ENCODE peak calls at places on chromosomes 4 and X, in six cellular contexts. A is glutamatergic neuron, N is H9, O is D721Med, G is neural crest cell, L is tibial artery. K is an unnamed sample.
A peak's percentile ranks its signal among the peaks of the same experiment; 100 is the strongest.

GRCh38 chr4:174435981-174436776 is 86.1 kb downstream of the HPGD start:
- DNase-seq in A (no peak), N (no peak), O (no peak), G (no peak), L (no peak), K (no peak)

GRCh38 chr4:148923881-148924280 is 481.7 kb upstream of the NR3C2 start:
- DNase-seq in A (no peak), N (no peak), O (no peak), G (no peak), L (no peak), K (no peak)

GRCh38 chr4:100117749-100118148 is 72.5 kb downstream of the DDIT4L start:
- DNase-seq in A (no peak), N (no peak), O (no peak), G (no peak), L (no peak), K (no peak)

GRCh38 chr4:162061214-162061613 is 102.6 kb downstream of the FSTL5 start:
- DNase-seq in A (no peak), N (peak; percentile 34), O (no peak), G (no peak), L (no peak), K (no peak)

GRCh38 chr4:4761128-4761991 is 98.1 kb upstream of the MSX1 start:
- DNase-seq in A (no peak), N (peak; percentile 79), O (no peak), G (peak; percentile 28), L (no peak), K (peak; percentile 30)

GRCh38 chr4:41256740-41257256 is at the start of gene UCHL1:
- DNase-seq in A (peak; percentile 97), N (peak; percentile 96), O (peak; percentile 47), G (peak; percentile 89), L (peak; percentile 65), K (peak; percentile 93)

GRCh38 chr4:152485726-152486276 is 50.1 kb downstream of the FBXW7 start:
- DNase-seq in A (no peak), N (no peak), O (no peak), G (no peak), L (no peak), K (no peak)

GRCh38 chr4:144402999-144403398 is 243.0 kb upstream of the HHIP start:
- DNase-seq in A (no peak), N (no peak), O (no peak), G (no peak), L (no peak), K (no peak)

GRCh38 chrX:150365953-150366911 is 3.1 kb downstream of the MAMLD1 start:
- DNase-seq in A (peak; percentile 47), N (peak; percentile 46), O (no peak), G (peak; percentile 33), L (peak; percentile 87), K (peak; percentile 46)

GRCh38 chr4:46894841-46895240 is 14.2 kb downstream of the COX7B2 start:
- DNase-seq in A (no peak), N (no peak), O (no peak), G (no peak), L (no peak), K (no peak)

GRCh38 chr4:148289740-148290139 is 152.5 kb downstream of the NR3C2 start:
- DNase-seq in A (no peak), N (no peak), O (no peak), G (no peak), L (no peak), K (no peak)

GRCh38 chrX:150051096-150051495 is 112.8 kb upstream of the EOLA2 start:
- DNase-seq in A (no peak), N (no peak), O (no peak), G (no peak), L (no peak), K (no peak)

GRCh38 chrX:108437789-108438623 is at the start of gene COL4A6:
- DNase-seq in A (peak; percentile 17), N (peak; percentile 85), O (no peak), G (peak; percentile 32), L (peak; percentile 60), K (peak; percentile 39)

GRCh38 chrX:30561191-30561590 is 16.4 kb downstream of the TASL start:
- DNase-seq in A (no peak), N (no peak), O (no peak), G (no peak), L (no peak), K (no peak)

GRCh38 chr4:161663844-161664243 is 500.0 kb downstream of the FSTL5 start:
- DNase-seq in A (no peak), N (peak; percentile 26), O (no peak), G (no peak), L (no peak), K (no peak)

GRCh38 chrX:106203315-106203714 is 35.2 kb downstream of the PWWP3B start:
- DNase-seq in A (no peak), N (no peak), O (no peak), G (no peak), L (no peak), K (no peak)

GRCh38 chr4:142901166-142901662 is 55.1 kb upstream of the INPP4B start:
- DNase-seq in A (no peak), N (no peak), O (no peak), G (no peak), L (no peak), K (no peak)

GRCh38 chr4:107862658-107863057 is 37.9 kb downstream of the SGMS2 start:
- DNase-seq in A (no peak), N (no peak), O (no peak), G (no peak), L (no peak), K (no peak)

DNA sequence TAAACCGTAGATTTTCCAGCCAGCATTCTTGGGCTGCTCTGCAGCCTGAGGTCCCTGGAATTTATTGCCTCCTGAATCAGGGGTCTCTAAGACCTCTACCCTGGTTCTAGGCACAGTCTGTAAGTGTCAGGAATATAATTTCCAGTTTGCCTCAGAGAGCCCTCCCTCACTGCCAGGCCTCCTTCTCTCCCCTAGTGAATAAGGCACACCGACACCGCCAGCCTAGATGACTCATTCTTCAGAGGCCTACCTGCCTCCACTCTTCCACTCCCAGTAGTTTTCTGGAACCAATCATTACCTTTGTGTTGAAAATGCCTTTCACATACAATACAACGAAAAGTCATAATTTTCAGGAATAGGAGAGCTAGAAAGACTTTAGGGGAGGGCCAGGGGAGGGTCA is 50.3 kb upstream of the ARHGEF9 start:
- DNase-seq in A (no peak), N (no peak), O (no peak), G (no peak), L (no peak), K (no peak)
- TF ChIP-seq CTCF in A (no peak), N (no peak), O (no peak), G (no peak), L (no peak), K (no peak)

GRCh38 chrX:46034868-46035267 is 510.4 kb downstream of the ZNF674 start:
- DNase-seq in A (no peak), N (no peak), O (no peak), G (no peak), L (no peak), K (no peak)
- TF ChIP-seq CTCF in A (no peak), N (no peak), O (no peak), G (no peak), L (no peak), K (no peak)

DNA sequence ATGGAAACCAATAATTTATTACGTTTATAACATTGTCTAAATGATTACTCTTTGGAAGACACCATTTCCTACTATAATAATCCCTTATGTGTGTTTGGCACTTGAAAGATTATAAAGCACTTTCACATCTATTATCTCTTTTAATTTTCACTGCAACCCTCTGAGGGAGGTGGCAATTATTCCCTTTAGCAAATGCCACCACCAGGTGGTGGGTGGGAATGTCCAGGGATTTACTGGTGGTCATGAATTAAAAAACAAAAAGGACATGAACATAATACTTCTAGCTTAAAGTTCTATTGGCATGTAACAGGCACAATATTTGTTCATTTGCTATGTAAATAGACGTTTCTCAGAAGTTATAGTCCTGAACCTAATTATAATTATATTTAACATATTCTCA is 1.2 kb upstream of the MGARP start:
- DNase-seq in A (no peak), N (no peak), O (no peak), G (no peak), L (no peak), K (no peak)
- TF ChIP-seq CTCF in A (no peak), N (peak; percentile 45), O (peak; percentile 28), G (peak; percentile 46), L (no peak), K (peak; percentile 29)

DNA sequence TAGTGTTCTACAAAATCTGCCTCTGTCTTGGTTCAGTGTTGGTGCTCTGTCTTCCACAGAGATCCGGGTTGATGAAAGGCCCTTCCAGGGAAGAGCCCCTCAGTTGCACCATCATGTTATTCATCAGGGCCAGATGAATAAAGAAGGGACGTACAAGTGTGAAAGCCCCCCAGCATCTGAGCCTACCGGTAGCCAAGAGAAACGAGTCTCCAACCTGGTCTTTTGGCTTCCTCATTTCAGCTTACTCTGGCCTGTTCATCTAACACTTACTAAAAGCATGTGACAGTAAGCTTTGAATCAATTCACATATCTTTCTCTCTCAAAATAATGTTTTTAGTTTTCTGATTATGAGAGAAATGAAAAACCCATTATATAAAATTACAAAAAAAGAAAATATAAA is 19.2 kb downstream of the MEPE start:
- DNase-seq in A (no peak), N (no peak), O (no peak), G (no peak), L (no peak), K (no peak)
- TF ChIP-seq CTCF in A (no peak), N (no peak), O (no peak), G (no peak), L (no peak), K (no peak)

GRCh38 chr4:20684852-20685763 is 15.2 kb upstream of the PACRGL start:
- DNase-seq in A (no peak), N (no peak), O (no peak), G (no peak), L (no peak), K (no peak)
- TF ChIP-seq CTCF in A (peak; percentile 81), N (peak; percentile 83), O (peak; percentile 66), G (peak; percentile 84), L (peak; percentile 54), K (peak; percentile 86)

GRCh38 chr4:55162396-55162795 is 37.0 kb upstream of the KDR start:
- DNase-seq in A (no peak), N (no peak), O (no peak), G (no peak), L (no peak), K (no peak)

GRCh38 chr4:55161739-55162138 is 36.3 kb upstream of the KDR start:
- DNase-seq in A (no peak), N (no peak), O (no peak), G (no peak), L (no peak), K (no peak)

GRCh38 chr4:55159851-55160250 is 34.5 kb upstream of the KDR start:
- DNase-seq in A (no peak), N (no peak), O (no peak), G (no peak), L (no peak), K (no peak)

GRCh38 chr4:55157559-55158277 is 32.3 kb upstream of the KDR start:
- DNase-seq in A (no peak), N (peak; percentile 57), O (no peak), G (no peak), L (no peak), K (no peak)

DNA sequence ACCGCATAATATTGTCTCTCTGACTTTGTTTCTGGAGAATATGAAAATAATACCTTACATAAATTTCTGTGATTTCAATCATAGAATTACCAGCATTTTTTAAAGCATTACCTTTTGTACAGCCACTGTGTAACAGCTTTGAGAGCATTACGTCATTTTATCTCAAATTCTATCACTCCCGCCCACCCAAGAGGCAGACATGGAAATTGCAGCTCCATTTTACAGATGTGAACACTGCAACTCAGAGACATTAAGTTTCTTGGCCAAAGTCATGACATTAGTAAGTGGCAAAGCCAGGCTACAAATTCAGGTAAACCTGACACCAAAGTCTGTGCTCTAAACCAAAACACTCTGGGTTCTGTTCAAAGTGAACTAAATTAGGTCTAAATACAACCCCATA is 33.6 kb upstream of the KDR start:
- DNase-seq in A (no peak), N (no peak), O (no peak), G (no peak), L (no peak), K (no peak)
- TF ChIP-seq CTCF in A (no peak), N (peak; percentile 33), O (no peak), G (no peak), L (no peak), K (no peak)